ENCODE peak calls at places on chromosomes 13 and 19, in six cellular contexts. G is stomach; F is pons; U is HEK293T; W is activated CD4-positive, alpha-beta memory T cell treated with anti-CD3 and anti-CD28 coated beads for 36 hours; Q is right cardiac atrium. S is an unnamed sample.

GRCh38 chr13:98454389-98454881 is 122.5 kb downstream of the STK24 start:
- DNase-seq in G (no peak), F (peak), U (no peak), W (no peak), Q (peak), S (peak)

GRCh38 chr19:55176116-55176515 is 4.0 kb downstream of the SYT5 start:
- DNase-seq in G (no peak), F (no peak), U (no peak), W (no peak), Q (no peak), S (no peak)

GRCh38 chr19:41310031-41310831 is at the start of gene CCDC97:
- DNase-seq in G (peak), F (peak), U (peak), W (peak), Q (peak), S (peak)

GRCh38 chr13:28564030-28564429 is 69.1 kb upstream of the FLT1 start:
- DNase-seq in G (no peak), F (no peak), U (no peak), W (no peak), Q (no peak), S (peak)

GRCh38 chr13:43878897-43879322 is 630 bp downstream of the CCDC122 start:
- DNase-seq in G (peak), F (peak), U (peak), W (peak), Q (peak), S (peak)

GRCh38 chr13:73158851-73159250 is 100.0 kb downstream of the KLF5 start:
- DNase-seq in G (no peak), F (no peak), U (no peak), W (no peak), Q (no peak), S (no peak)

GRCh38 chr19:12788682-12789097 is 2.6 kb upstream of the JUNB start:
- DNase-seq in G (peak), F (peak), U (no peak), W (peak), Q (peak), S (peak)

GRCh38 chr13:110017379-110017778 is 231.0 kb upstream of the IRS2 start:
- DNase-seq in G (no peak), F (no peak), U (no peak), W (no peak), Q (no peak), S (no peak)

GRCh38 chr13:99501135-99501951 is at the start of gene TM9SF2:
- DNase-seq in G (peak), F (peak), U (peak), W (peak), Q (peak), S (peak)

S was measured in kidney.